ENCODE peak calls at places on chromosome 2, in seven cellular contexts. N is NCI-H2081; S is cardiac fibroblast; E is nucleus accumbens; F is stimulated activated CD4-positive, alpha-beta T cell treated with anti-CD3 and anti-CD28 coated beads, Interleukin-4, amount 100 ng/mL, for 4 hours; J is HFFc6; O is activated T-cell treated with anti-CD3 and anti-CD28 coated beads for 48 hours. A is an unnamed sample.

GRCh38 chr2:8015848-8016580 is 665.8 kb upstream of the ID2 start:
- DNase-seq in N (no peak), S (no peak), E (no peak), F (no peak), J (no peak), O (no peak), A (no peak)

GRCh38 chr2:138447889-138448570 is 53.5 kb upstream of the SPOPL start:
- DNase-seq in N (no peak), S (no peak), E (no peak), F (no peak), J (no peak), O (no peak), A (no peak)

GRCh38 chr2:113077921-113078320 is 10.2 kb downstream of the IL1F10 start:
- DNase-seq in N (no peak), S (no peak), E (no peak), F (no peak), J (no peak), O (no peak), A (no peak)

GRCh38 chr2:85119900-85120299 is 13.3 kb upstream of the TCF7L1 start:
- DNase-seq in N (no peak), S (no peak), E (no peak), F (no peak), J (no peak), O (no peak), A (no peak)

GRCh38 chr2:171383141-171383540 is 50.6 kb downstream of the METTL8 start:
- DNase-seq in N (no peak), S (no peak), E (no peak), F (no peak), J (no peak), O (no peak), A (no peak)

GRCh38 chr2:98374958-98375570 is 28.8 kb downstream of the CNGA3 start:
- DNase-seq in N (no peak), S (no peak), E (peak), F (no peak), J (no peak), O (no peak), A (no peak)

GRCh38 chr2:11833601-11834000 is 87.2 kb downstream of the LPIN1 start:
- DNase-seq in N (no peak), S (peak), E (no peak), F (no peak), J (peak), O (no peak), A (no peak)

GRCh38 chr2:237445611-237446332 is 31.8 kb upstream of the COL6A3 start:
- DNase-seq in N (no peak), S (no peak), E (no peak), F (no peak), J (no peak), O (no peak), A (no peak)

GRCh38 chr2:199278099-199278498 is 179.6 kb downstream of the SATB2 start:
- DNase-seq in N (no peak), S (no peak), E (no peak), F (no peak), J (no peak), O (no peak), A (no peak)

GRCh38 chr2:42030829-42031228 is 17.0 kb upstream of the PKDCC start:
- DNase-seq in N (no peak), S (no peak), E (no peak), F (no peak), J (no peak), O (no peak), A (no peak)